ENCODE peak calls at places on chromosomes 1 and 21, in four cellular contexts. T, B, K and A are unnamed samples.

GRCh38 chr1:59156031-59156430 is 140.9 kb upstream of the FGGY start:
- DNase-seq in T (no peak), B (no peak), K (no peak), A (no peak)

GRCh38 chr1:30324251-30325084 is 398.9 kb downstream of the MATN1 start:
- DNase-seq in T (no peak), B (no peak), K (no peak), A (no peak)

GRCh38 chr1:152869808-152870419 is 8.2 kb upstream of the SMCP start:
- DNase-seq in T (peak; percentile 13), B (peak; percentile 70), K (peak; percentile 44), A (peak; percentile 9)

GRCh38 chr1:64685942-64686341 is 58.9 kb upstream of the RAVER2 start:
- DNase-seq in T (no peak), B (no peak), K (no peak), A (no peak)

GRCh38 chr1:151858886-151859665 is 5.6 kb upstream of the THEM5 start:
- DNase-seq in T (no peak), B (no peak), K (peak; percentile 15), A (no peak)

GRCh38 chr1:226349801-226350503 is 41.0 kb upstream of the LIN9 start:
- DNase-seq in T (no peak), B (no peak), K (no peak), A (no peak)

GRCh38 chr1:42592811-42593210 is 65.4 kb upstream of the PPIH start:
- DNase-seq in T (no peak), B (no peak), K (no peak), A (no peak)

GRCh38 chr1:205343431-205344009 is 13.2 kb downstream of the KLHDC8A start:
- DNase-seq in T (no peak), B (peak; percentile 42), K (no peak), A (no peak)

GRCh38 chr1:62437273-62437945 is 560 bp downstream of the USP1 start:
- DNase-seq in T (no peak), B (peak; percentile 39), K (peak; percentile 51), A (no peak)

GRCh38 chr1:121587777-121588176 is 403.0 kb downstream of the SRGAP2C start:
- DNase-seq in T (no peak), B (no peak), K (no peak), A (no peak)

GRCh38 chr1:246836647-246837046 is 95.1 kb downstream of the AHCTF1 start:
- DNase-seq in T (no peak), B (no peak), K (no peak), A (no peak)

GRCh38 chr1:204341380-204341779 is 18.3 kb downstream of the PLEKHA6 start:
- DNase-seq in T (no peak), B (no peak), K (no peak), A (no peak)

GRCh38 chr1:225830823-225831222 is 20.9 kb downstream of the EPHX1 start:
- DNase-seq in T (no peak), B (no peak), K (no peak), A (no peak)

GRCh38 chr1:57217905-57218304 is 206.0 kb downstream of the DAB1 start:
- DNase-seq in T (no peak), B (no peak), K (no peak), A (no peak)

GRCh38 chr1:28508435-28508754 is 2.6 kb downstream of the RCC1 start:
- DNase-seq in T (no peak), B (peak; percentile 30), K (no peak), A (no peak)

GRCh38 chr1:218464871-218465270 is 119.7 kb downstream of the TGFB2 start:
- DNase-seq in T (no peak), B (no peak), K (no peak), A (no peak)

GRCh38 chr1:61255324-61255703 is 173.0 kb downstream of the NFIA start:
- DNase-seq in T (no peak), B (no peak), K (no peak), A (no peak)

GRCh38 chr21:27268290-27268689 is 301.4 kb upstream of the ADAMTS5 start:
- DNase-seq in T (no peak), B (no peak), K (no peak), A (no peak)

GRCh38 chr21:33205476-33205875 is 24.3 kb upstream of the IFNAR2 start:
- DNase-seq in T (no peak), B (no peak), K (no peak), A (no peak)

GRCh38 chr1:180057883-180058396 is 96.7 kb upstream of the QSOX1 start:
- DNase-seq in T (no peak), B (no peak), K (no peak), A (no peak)

GRCh38 chr1:41407666-41408252 is 46.5 kb downstream of the FOXO6 start:
- DNase-seq in T (no peak), B (no peak), K (no peak), A (no peak)

GRCh38 chr1:160724445-160725242 is 13.0 kb upstream of the CD48 start:
- DNase-seq in T (no peak), B (no peak), K (no peak), A (no peak)

GRCh38 chr1:85359874-85360708 is 83.7 kb upstream of the BCL10 start:
- DNase-seq in T (no peak), B (no peak), K (no peak), A (no peak)

GRCh38 chr1:158932171-158932570 is 819 bp downstream of the PYHIN1 start:
- DNase-seq in T (no peak), B (no peak), K (no peak), A (no peak)

GRCh38 chr1:27436204-27437159 is 44.1 kb downstream of the GPR3 start:
- DNase-seq in T (no peak), B (no peak), K (no peak), A (no peak)

GRCh38 chr1:119081705-119082104 is 58.7 kb downstream of the WARS2 start:
- DNase-seq in T (no peak), B (no peak), K (no peak), A (no peak)

GRCh38 chr1:245301921-245302320 is 147.1 kb downstream of the KIF26B start:
- DNase-seq in T (no peak), B (no peak), K (no peak), A (no peak)

GRCh38 chr1:55089683-55090082 is 50.3 kb downstream of the PCSK9 start:
- DNase-seq in T (no peak), B (no peak), K (no peak), A (no peak)

GRCh38 chr1:245153645-245154428 is 948 bp upstream of the KIF26B start:
- DNase-seq in T (peak; percentile 26), B (peak; percentile 67), K (no peak), A (no peak)

GRCh38 chr1:30379684-30380624 is 343.4 kb downstream of the MATN1 start:
- DNase-seq in T (no peak), B (peak; percentile 88), K (peak; percentile 36), A (no peak)

GRCh38 chr1:36238433-36238832 is 14.2 kb downstream of the THRAP3 start:
- DNase-seq in T (no peak), B (no peak), K (no peak), A (no peak)

GRCh38 chr1:176073524-176074157 is 133.4 kb downstream of the COP1 start:
- DNase-seq in T (no peak), B (peak; percentile 85), K (no peak), A (peak; percentile 11)

GRCh38 chr1:154557939-154558609 is 388 bp downstream of the UBE2Q1 start:
- DNase-seq in T (peak; percentile 65), B (peak; percentile 61), K (peak; percentile 53), A (no peak)

GRCh38 chr1:209383907-209384709 is 199.4 kb upstream of the CAMK1G start:
- DNase-seq in T (no peak), B (peak; percentile 26), K (no peak), A (no peak)

GRCh38 chr1:44417351-44418021 is 12.4 kb downstream of the RNF220 start:
- DNase-seq in T (peak; percentile 58), B (peak; percentile 78), K (no peak), A (no peak)

GRCh38 chr1:58573138-58573537 is 3.9 kb downstream of the TACSTD2 start:
- DNase-seq in T (no peak), B (no peak), K (no peak), A (no peak)

GRCh38 chr1:6602669-6603423 is at the start of gene KLHL21:
- DNase-seq in T (peak; percentile 92), B (peak; percentile 94), K (peak; percentile 90), A (peak; percentile 63)

GRCh38 chr1:174643206-174643605 is 195.4 kb downstream of the GPR52 start:
- DNase-seq in T (no peak), B (no peak), K (no peak), A (no peak)

GRCh38 chr1:51442616-51443015 is 76.5 kb downstream of the EPS15 start:
- DNase-seq in T (no peak), B (no peak), K (no peak), A (no peak)

DNA sequence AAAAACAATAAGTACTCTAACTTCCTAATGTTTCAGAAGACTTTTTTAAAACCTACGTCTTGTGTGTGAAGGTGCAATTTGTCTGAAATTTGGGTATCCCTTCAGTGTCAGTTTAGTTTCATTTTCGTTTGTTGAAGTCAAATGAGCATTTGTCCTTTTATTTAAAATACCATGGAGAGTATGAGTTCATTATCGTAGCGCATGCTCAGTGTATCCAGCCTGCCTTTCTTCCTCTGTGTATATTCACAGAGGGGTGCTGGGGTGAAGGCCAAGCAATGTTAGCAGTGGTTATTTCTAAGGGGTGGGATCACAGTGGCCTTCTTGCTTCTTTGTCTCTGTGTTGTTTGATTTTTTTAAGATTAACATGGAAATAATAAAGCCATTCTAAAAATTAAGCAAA is 43.2 kb downstream of the CNN3 start:
- DNase-seq in T (no peak), B (no peak), K (peak; percentile 38), A (no peak)
- H3K4me3 ChIP-seq in T (peak overlapping the region; percentile 17), B (no peak overlapping the region), K (peak overlapping the region; percentile 48), A (peak overlapping the region; percentile 39)

DNA sequence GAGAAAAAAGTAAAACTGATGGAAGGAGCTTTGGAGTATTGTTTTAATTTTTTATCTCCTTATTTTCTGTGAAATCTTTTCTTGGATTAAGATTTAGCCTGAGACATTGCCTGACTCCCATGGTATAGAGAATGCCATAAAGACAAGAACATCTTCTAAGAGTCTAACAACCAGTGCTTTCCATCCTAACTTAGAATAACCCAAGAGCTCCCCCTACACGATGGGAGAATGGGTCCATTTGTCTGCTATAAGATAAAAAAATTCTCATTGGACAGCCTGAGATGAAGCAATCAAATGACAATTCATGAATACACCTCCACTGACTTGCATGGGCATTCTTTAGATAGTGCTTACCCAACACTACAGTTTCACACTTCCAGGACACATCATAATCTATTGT is 478.1 kb downstream of the TTLL7 start:
- DNase-seq in T (no peak), B (no peak), K (no peak), A (no peak)
- H3K9me3 ChIP-seq in T (no peaks in the 10 kb centered on the region), B (no peaks in the 10 kb centered on the region), K (no peaks in the 10 kb centered on the region), A (no peaks in the 10 kb centered on the region)

DNA sequence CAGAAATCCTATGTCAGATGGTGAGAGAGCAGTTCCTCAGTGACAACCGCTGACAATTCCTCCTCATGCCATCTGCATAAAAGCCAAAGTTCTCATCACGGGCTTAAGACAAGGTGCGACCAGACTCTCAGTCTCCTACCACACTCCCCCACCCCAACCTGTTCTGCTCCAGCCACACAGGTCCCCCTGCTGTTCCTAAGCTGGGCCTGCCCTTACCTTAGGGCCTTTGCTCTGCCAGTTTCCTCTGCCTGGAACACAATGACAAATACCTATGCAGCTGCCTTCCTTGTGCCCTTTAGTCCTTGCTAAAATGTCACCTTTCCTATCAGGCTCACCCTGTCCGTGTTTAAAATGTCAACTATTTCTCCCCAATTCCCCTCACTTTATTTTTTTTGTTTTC is 382.2 kb downstream of the NTNG1 start:
- DNase-seq in T (no peak), B (no peak), K (no peak), A (no peak)
- TF ChIP-seq CTCF in T (no peak), B (no peak), K (no peak), A (no peak)

GRCh38 chr1:198517623-198518022 is 22.9 kb downstream of the ATP6V1G3 start:
- DNase-seq in T (no peak), B (no peak), K (no peak), A (no peak)

GRCh38 chr1:198523183-198523942 is 17.1 kb downstream of the ATP6V1G3 start:
- DNase-seq in T (no peak), B (no peak), K (no peak), A (no peak)

GRCh38 chr1:198519639-198520501 is 20.6 kb downstream of the ATP6V1G3 start:
- DNase-seq in T (no peak), B (no peak), K (no peak), A (no peak)

GRCh38 chr1:198520524-198521254 is 19.8 kb downstream of the ATP6V1G3 start:
- DNase-seq in T (no peak), B (no peak), K (no peak), A (no peak)
- H3K4me3 ChIP-seq in T (no peak overlapping the region), B (no peak overlapping the region), K (no peak overlapping the region), A (no peak overlapping the region)